ENCODE peak calls at places on chromosomes 1 and 21, in five cellular contexts. A is A549, X is heart left ventricle, K is prostate gland, B is adrenal gland. Z is an unnamed sample.

GRCh38 chr1:85447000-85447943 is 17.7 kb downstream of the DDAH1 start:
- DNase-seq in B (no peak), X (no peak), A (no peak), K (no peak), Z (no peak)

GRCh38 chr1:91502882-91503184 is 2.2 kb downstream of the CDC7 start:
- DNase-seq in K (no peak), A (no peak), X (no peak), B (no peak), Z (no peak)

GRCh38 chr1:12604114-12604874 is 13.7 kb downstream of the DHRS3 start:
- DNase-seq in K (no peak), X (peak; percentile 76), A (peak; percentile 86), B (peak; percentile 82), Z (peak; percentile 70)

GRCh38 chr1:111563619-111564018 is 56.0 kb upstream of the RAP1A start:
- DNase-seq in X (no peak), B (no peak), A (peak; percentile 14), K (no peak), Z (no peak)

GRCh38 chr21:46410516-46410915 is 48.2 kb upstream of the DIP2A start:
- DNase-seq in X (no peak), A (no peak), B (no peak), K (no peak), Z (no peak)

GRCh38 chr1:54986025-54986424 is 5.6 kb downstream of the TMEM61 start:
- DNase-seq in A (no peak), X (no peak), K (no peak), B (no peak), Z (no peak)

GRCh38 chr1:87600070-87600469 is 271.4 kb downstream of the LMO4 start:
- DNase-seq in K (no peak), A (no peak), B (no peak), X (no peak), Z (no peak)

GRCh38 chr21:35083246-35083645 is 34.1 kb upstream of the RUNX1 start:
- DNase-seq in X (no peak), A (no peak), B (no peak), K (no peak), Z (no peak)

GRCh38 chr21:45895778-45896370 is 85.7 kb upstream of the COL6A1 start:
- DNase-seq in A (no peak), B (no peak), K (no peak), X (peak; percentile 25), Z (no peak)

GRCh38 chr1:109423498-109423897 is 2.8 kb downstream of the PSMA5 start:
- DNase-seq in K (no peak), B (no peak), X (no peak), A (no peak), Z (no peak)

GRCh38 chr1:187630653-187631380 is 802.1 kb downstream of the PLA2G4A start:
- DNase-seq in X (no peak), A (no peak), B (no peak), K (no peak), Z (no peak)

GRCh38 chr1:162349635-162350330 is 26.9 kb downstream of the SPATA46 start:
- DNase-seq in X (no peak), B (no peak), A (peak; percentile 33), K (no peak), Z (peak; percentile 54)

GRCh38 chr1:235368428-235368827 is 1.2 kb downstream of the TBCE start:
- DNase-seq in K (no peak), B (no peak), X (no peak), A (no peak), Z (no peak)

GRCh38 chr1:208254376-208254775 is 10.2 kb upstream of the PLXNA2 start:
- DNase-seq in B (no peak), K (no peak), A (no peak), X (no peak), Z (no peak)

GRCh38 chr21:43306911-43307676 is 119.8 kb downstream of the SIK1 start:
- DNase-seq in B (peak; percentile 93), K (no peak), A (peak; percentile 49), X (peak; percentile 86), Z (peak; percentile 100)

GRCh38 chr1:30473920-30474817 is 249.2 kb downstream of the MATN1 start:
- DNase-seq in K (no peak), X (no peak), B (no peak), A (no peak), Z (no peak)

GRCh38 chr1:92277105-92277504 is 21.7 kb downstream of the GLMN start:
- DNase-seq in A (no peak), X (no peak), B (no peak), K (no peak), Z (peak; percentile 19)

GRCh38 chr1:50873458-50874187 is 86.4 kb downstream of the FAF1 start:
- DNase-seq in X (no peak), A (peak; percentile 9), K (peak; percentile 16), B (peak; percentile 74), Z (peak; percentile 15)

GRCh38 chr1:2999571-2999970 is 21.7 kb upstream of the ACTRT2 start:
- DNase-seq in B (no peak), A (no peak), X (peak; percentile 5), K (no peak), Z (no peak)

GRCh38 chr1:155858805-155859233 is 548 bp upstream of the SYT11 start:
- DNase-seq in B (peak; percentile 50), K (no peak), X (peak; percentile 31), A (peak; percentile 67), Z (no peak)

GRCh38 chr1:55138740-55139283 is 76.4 kb downstream of the USP24 start:
- DNase-seq in K (no peak), B (no peak), X (no peak), A (no peak), Z (no peak)

GRCh38 chr1:52424238-52424637 is 19.8 kb downstream of the PRPF38A start:
- DNase-seq in A (no peak), B (no peak), X (no peak), K (no peak), Z (no peak)

GRCh38 chr21:44093761-44094160 is 13.4 kb upstream of the PWP2 start:
- DNase-seq in X (no peak), B (no peak), A (no peak), K (no peak), Z (no peak)

GRCh38 chr1:44048816-44049215 is 17.6 kb upstream of the SLC6A9 start:
- DNase-seq in B (no peak), K (no peak), X (no peak), A (no peak), Z (no peak)

GRCh38 chr1:206739411-206740076 is 31.0 kb upstream of the IL19 start:
- DNase-seq in K (no peak), B (no peak), X (no peak), A (no peak), Z (no peak)
- TF ChIP-seq POLR2A in K (no peak), B (no peak), X (no peak), A (no peak), Z (no peak)

DNA sequence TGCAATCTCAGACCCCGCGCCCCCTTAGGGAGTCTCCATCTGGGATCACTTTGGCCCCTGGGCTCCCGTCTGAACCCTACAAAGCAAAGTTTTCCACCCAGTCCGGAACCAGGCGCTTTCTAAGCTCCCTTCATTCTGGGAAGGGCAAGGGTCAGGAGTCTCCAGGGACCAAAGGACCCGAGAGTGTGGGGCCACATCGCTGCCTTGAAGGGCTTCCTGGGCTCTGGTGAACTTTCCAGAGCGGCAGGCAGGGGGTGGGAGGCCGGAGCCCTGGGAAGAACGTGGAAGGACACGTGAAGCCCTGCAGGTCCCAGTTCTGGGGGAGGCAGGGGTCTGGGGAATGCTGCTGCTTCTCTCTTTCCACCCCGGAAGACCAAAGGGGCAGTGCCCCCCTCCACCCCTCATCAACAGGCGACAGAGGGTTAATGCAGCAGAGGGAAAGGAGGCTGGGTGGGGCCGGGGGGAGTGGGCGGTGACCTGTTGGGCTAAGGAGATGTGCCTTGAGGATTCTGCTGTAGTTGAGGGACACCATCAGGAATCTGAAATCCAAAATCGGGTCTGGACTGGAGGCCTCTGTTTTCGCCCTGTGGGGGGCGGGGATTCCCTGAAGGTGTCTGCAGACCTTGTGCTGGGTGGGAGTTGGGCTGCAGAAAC is 734 bp downstream of the CDK18 start:
- DNase-seq in K (no peak), A (peak; percentile 41), B (no peak), X (no peak), Z (no peak)
- TF ChIP-seq POLR2A in K (no peak), A (no peak), B (no peak), X (no peak), Z (no peak)

GRCh38 chr21:36463204-36463603 is 16.7 kb downstream of the CLDN14 start:
- DNase-seq in B (no peak), A (no peak), K (no peak), X (no peak), Z (no peak)

GRCh38 chr21:36461918-36462486 is 17.9 kb downstream of the CLDN14 start:
- DNase-seq in A (no peak), X (no peak), B (no peak), K (no peak), Z (no peak)

GRCh38 chr21:36459098-36459497 is 20.8 kb downstream of the CLDN14 start:
- DNase-seq in K (no peak), B (no peak), X (no peak), A (no peak), Z (no peak)

GRCh38 chr21:36460866-36461265 is 19.1 kb downstream of the CLDN14 start:
- DNase-seq in K (no peak), X (no peak), A (no peak), B (no peak), Z (no peak)

GRCh38 chr21:36461277-36461917 is 18.5 kb downstream of the CLDN14 start:
- DNase-seq in K (no peak), B (no peak), A (no peak), X (no peak), Z (no peak)
- TF ChIP-seq POLR2A in K (no peak), B (no peak), A (no peak), X (no peak), Z (no peak)

GRCh38 chr1:226185153-226186036 is 1.1 kb downstream of the ACBD3 start:
- DNase-seq in A (no peak), K (no peak), B (no peak), X (no peak), Z (no peak)

GRCh38 chr1:226187019-226187322 is 430 bp upstream of the ACBD3 start:
- DNase-seq in A (peak; percentile 56), B (no peak), X (no peak), K (no peak), Z (no peak)

GRCh38 chr1:226187380-226187779 is 839 bp upstream of the ACBD3 start:
- DNase-seq in B (no peak), X (no peak), A (no peak), K (no peak), Z (no peak)

GRCh38 chr1:226181996-226182714 is 4.4 kb downstream of the ACBD3 start:
- DNase-seq in A (peak; percentile 50), K (no peak), B (peak; percentile 72), X (peak; percentile 68), Z (peak; percentile 35)

DNA sequence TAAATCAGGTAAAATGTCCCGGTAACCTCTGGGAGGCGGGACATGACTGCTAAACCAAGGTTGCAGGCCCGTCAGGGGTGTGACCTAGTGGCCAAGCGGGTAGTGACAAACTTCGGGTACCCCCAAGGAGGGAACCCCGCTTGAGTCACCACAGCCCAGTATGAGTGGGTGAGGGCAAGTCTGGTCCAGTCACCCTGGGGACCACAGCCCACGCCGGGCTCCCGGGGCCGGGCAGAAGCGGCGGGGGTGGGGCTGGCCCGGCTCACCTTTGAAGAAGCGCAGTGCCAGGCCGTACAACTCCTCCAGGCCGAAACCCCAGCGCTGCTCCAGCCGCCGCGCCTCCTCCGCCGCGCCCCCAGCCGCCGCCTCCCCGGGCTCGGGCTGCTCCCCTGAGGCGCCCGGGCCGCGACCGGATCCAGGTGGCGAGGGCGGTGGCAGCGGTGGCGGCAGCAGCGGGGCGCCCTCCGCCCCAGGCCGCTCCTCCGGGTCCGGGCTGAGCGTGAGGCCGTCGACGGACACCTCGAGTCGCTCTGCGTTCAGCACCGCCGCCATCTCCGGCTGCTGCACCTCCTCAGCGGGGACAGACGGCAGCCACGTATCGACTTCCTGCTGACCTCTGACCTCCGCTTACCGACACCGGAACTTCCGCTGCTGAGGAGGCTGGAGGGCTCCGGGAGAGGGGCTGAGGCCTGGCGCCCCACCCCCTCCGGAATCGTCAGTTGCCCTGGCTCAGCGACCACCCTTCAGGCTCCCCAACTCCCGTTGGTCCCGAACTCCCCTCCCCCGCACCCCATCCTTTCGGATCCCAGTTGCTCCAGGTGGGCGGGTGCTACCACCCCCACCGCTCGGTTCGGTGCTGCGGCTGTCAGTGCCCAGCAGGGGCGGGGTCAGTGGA is at the start of gene ACBD3:
- DNase-seq in A (peak; percentile 89), X (peak; percentile 92), B (peak; percentile 88), K (peak; percentile 81), Z (peak; percentile 89)
- TF ChIP-seq POLR2A in A (peak; percentile 96), X (peak; percentile 40), B (peak; percentile 80), K (peak; percentile 85), Z (peak; percentile 98)